ENCODE peak calls at places on chromosomes 5 and 9, in four cellular contexts. D, G, C and P are unnamed samples.

GRCh38 chr5:135100011-135100410 is 66.0 kb upstream of the PITX1 start:
- DNase-seq in C (no peak), D (no peak), G (no peak), P (no peak)

GRCh38 chr9:93574900-93575705 is 1.3 kb upstream of the PHF2 start:
- DNase-seq in D (no peak), G (no peak), C (no peak), P (no peak)

GRCh38 chr5:150117945-150118560 is 31.7 kb upstream of the CSF1R start:
- DNase-seq in C (no peak), D (no peak), G (no peak), P (no peak)

GRCh38 chr9:74463825-74464224 is 33.3 kb upstream of the RORB start:
- DNase-seq in D (no peak), G (no peak), C (no peak), P (no peak)

GRCh38 chr9:126621919-126622735 is 8.4 kb downstream of the LMX1B start:
- DNase-seq in D (no peak), G (no peak), C (no peak), P (no peak)

GRCh38 chr9:132585954-132586829 is 3.8 kb downstream of the BARHL1 start:
- DNase-seq in G (no peak), D (no peak), C (no peak), P (no peak)

GRCh38 chr9:88586452-88586851 is 51.5 kb downstream of the NXNL2 start:
- DNase-seq in C (no peak), G (no peak), D (peak), P (no peak)

GRCh38 chr9:38413283-38413682 is 11.0 kb downstream of the IGFBPL1 start:
- DNase-seq in C (no peak), D (no peak), G (no peak), P (no peak)

GRCh38 chr5:150710165-150710564 is 9.3 kb upstream of the RBM22 start:
- DNase-seq in D (no peak), G (no peak), C (peak), P (no peak)

GRCh38 chr5:16713386-16713928 is 96.7 kb upstream of the RETREG1 start:
- DNase-seq in G (no peak), C (no peak), D (peak), P (no peak)

GRCh38 chr9:22508790-22509189 is 62.2 kb downstream of the DMRTA1 start:
- DNase-seq in C (no peak), G (no peak), D (no peak), P (no peak)

GRCh38 chr5:74966151-74967050 is 86.0 kb downstream of the GCNT4 start:
- DNase-seq in G (no peak), D (peak), C (no peak), P (no peak)

GRCh38 chr9:130128251-130128650 is 44.0 kb upstream of the NCS1 start:
- DNase-seq in G (peak), C (no peak), D (no peak), P (no peak)

GRCh38 chr9:5326187-5326586 is 13.5 kb downstream of the RLN1 start:
- DNase-seq in C (no peak), G (no peak), D (no peak), P (no peak)

GRCh38 chr9:104856413-104856941 is 71.5 kb downstream of the ABCA1 start:
- DNase-seq in D (peak), G (no peak), C (peak), P (no peak)

GRCh38 chr5:120446068-120446492 is 18.0 kb upstream of the PRR16 start:
- DNase-seq in G (no peak), D (peak), C (peak), P (no peak)

GRCh38 chr5:31523041-31523440 is 8.9 kb downstream of the DROSHA start:
- DNase-seq in C (no peak), G (no peak), D (no peak), P (no peak)

GRCh38 chr9:89928106-89928505 is 323.3 kb downstream of the GADD45G start:
- DNase-seq in G (no peak), D (no peak), C (no peak), P (no peak)

GRCh38 chr9:36765077-36765390 is 192.3 kb downstream of the MELK start:
- DNase-seq in D (no peak), G (no peak), C (no peak), P (no peak)

GRCh38 chr9:72924116-72924790 is 28.6 kb downstream of the ALDH1A1 start:
- DNase-seq in G (no peak), D (no peak), C (peak), P (no peak)

GRCh38 chr9:6827370-6827949 is 69.7 kb downstream of the KDM4C start:
- DNase-seq in C (peak), G (no peak), D (peak), P (peak)

GRCh38 chr5:130502702-130503101 is 598.4 kb downstream of the CHSY3 start:
- DNase-seq in C (no peak), G (no peak), D (no peak), P (no peak)

GRCh38 chr5:1763960-1764605 is 35.6 kb downstream of the MRPL36 start:
- DNase-seq in D (no peak), C (no peak), G (no peak), P (no peak)

GRCh38 chr5:1737790-1738405 is 61.7 kb downstream of the MRPL36 start:
- DNase-seq in G (peak), D (peak), C (peak), P (peak)

GRCh38 chr9:127344373-127344995 is 52.5 kb upstream of the SLC2A8 start:
- DNase-seq in G (no peak), D (no peak), C (no peak), P (no peak)

GRCh38 chr5:34499001-34499734 is 157.0 kb upstream of the RAI14 start:
- DNase-seq in D (peak), G (peak), C (peak), P (peak)

GRCh38 chr5:145925353-145925752 is 11.0 kb upstream of the SH3RF2 start:
- DNase-seq in D (peak), C (peak), G (no peak), P (no peak)

GRCh38 chr5:96243203-96243602 is 189.8 kb downstream of the PCSK1 start:
- DNase-seq in G (no peak), D (no peak), C (no peak), P (no peak)

GRCh38 chr5:73692166-73692640 is 66.2 kb downstream of the ARHGEF28 start:
- DNase-seq in C (peak), D (peak), G (no peak), P (peak)

GRCh38 chr9:29740518-29740917 is 2167.2 kb upstream of the C9orf72 start:
- DNase-seq in D (no peak), G (no peak), C (no peak), P (no peak)

GRCh38 chr5:159135896-159136531 is 36.3 kb upstream of the EBF1 start:
- DNase-seq in G (no peak), C (peak), D (peak), P (no peak)

GRCh38 chr5:180643191-180643851 is 6.1 kb downstream of the FLT4 start:
- DNase-seq in G (no peak), C (no peak), D (no peak), P (no peak)

GRCh38 chr5:82499845-82500244 is 221.7 kb upstream of the RPS23 start:
- DNase-seq in C (no peak), D (no peak), G (no peak), P (no peak)

GRCh38 chr9:131799177-131799823 is 59.4 kb upstream of the RAPGEF1 start:
- DNase-seq in C (peak), D (peak), G (no peak), P (peak)

GRCh38 chr5:96718635-96719077 is 56.5 kb downstream of the CAST start:
- DNase-seq in G (no peak), D (no peak), C (peak), P (no peak)

GRCh38 chr9:72980600-72981265 is 27.9 kb upstream of the ALDH1A1 start:
- DNase-seq in C (no peak), G (no peak), D (no peak), P (no peak)

GRCh38 chr5:139642891-139643871 is 5.0 kb upstream of the CXXC5 start:
- DNase-seq in C (peak), G (no peak), D (no peak), P (no peak)

GRCh38 chr5:14872070-14872989 is 752 bp upstream of the ANKH start:
- DNase-seq in G (no peak), D (peak), C (no peak), P (peak)

GRCh38 chr9:133783331-133783731 is 45.2 kb upstream of the SARDH start:
- DNase-seq in C (no peak), D (no peak), G (no peak), P (no peak)
- TF ChIP-seq CTCF in C (no peak), D (no peak), G (no peak), P (no peak)

GRCh38 chr9:78029601-78030552 is 1.7 kb downstream of the GNAQ start:
- DNase-seq in G (no peak), D (peak), C (peak), P (no peak)

GRCh38 chr9:78026416-78026815 is 5.2 kb downstream of the GNAQ start:
- DNase-seq in G (no peak), D (no peak), C (no peak), P (no peak)

GRCh38 chr9:78025186-78025585 is 6.4 kb downstream of the GNAQ start:
- DNase-seq in C (no peak), G (no peak), D (no peak), P (no peak)

GRCh38 chr9:78028926-78029325 is 2.7 kb downstream of the GNAQ start:
- DNase-seq in C (no peak), G (no peak), D (peak), P (no peak)

DNA sequence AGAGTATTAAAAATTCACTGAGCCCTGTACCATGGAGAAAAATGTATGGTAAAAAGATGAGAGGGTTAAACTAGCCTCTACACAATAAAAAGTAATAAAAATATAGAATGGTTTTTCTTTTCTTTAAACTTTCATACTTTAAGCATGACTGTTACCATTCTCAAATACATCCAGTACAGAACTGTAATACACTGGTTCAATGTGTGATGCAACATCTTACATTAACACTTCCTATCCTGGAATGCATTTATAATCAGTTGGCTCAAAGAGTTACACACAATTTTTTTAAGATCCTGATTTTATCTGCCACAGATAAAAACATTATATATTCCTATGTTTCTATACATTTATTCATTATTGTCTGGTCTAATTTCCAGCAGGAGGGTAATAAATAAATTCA is 4.7 kb downstream of the GNAQ start:
- DNase-seq in G (no peak), C (peak), D (peak), P (no peak)
- TF ChIP-seq CTCF in G (no peak), C (no peak), D (no peak), P (no peak)

GRCh38 chr5:55603947-55604346 is 69.2 kb upstream of the PLPP1 start:
- DNase-seq in D (peak), G (no peak), C (peak), P (no peak)
- TF ChIP-seq CTCF in D (no peak), G (no peak), C (no peak), P (no peak)

DNA sequence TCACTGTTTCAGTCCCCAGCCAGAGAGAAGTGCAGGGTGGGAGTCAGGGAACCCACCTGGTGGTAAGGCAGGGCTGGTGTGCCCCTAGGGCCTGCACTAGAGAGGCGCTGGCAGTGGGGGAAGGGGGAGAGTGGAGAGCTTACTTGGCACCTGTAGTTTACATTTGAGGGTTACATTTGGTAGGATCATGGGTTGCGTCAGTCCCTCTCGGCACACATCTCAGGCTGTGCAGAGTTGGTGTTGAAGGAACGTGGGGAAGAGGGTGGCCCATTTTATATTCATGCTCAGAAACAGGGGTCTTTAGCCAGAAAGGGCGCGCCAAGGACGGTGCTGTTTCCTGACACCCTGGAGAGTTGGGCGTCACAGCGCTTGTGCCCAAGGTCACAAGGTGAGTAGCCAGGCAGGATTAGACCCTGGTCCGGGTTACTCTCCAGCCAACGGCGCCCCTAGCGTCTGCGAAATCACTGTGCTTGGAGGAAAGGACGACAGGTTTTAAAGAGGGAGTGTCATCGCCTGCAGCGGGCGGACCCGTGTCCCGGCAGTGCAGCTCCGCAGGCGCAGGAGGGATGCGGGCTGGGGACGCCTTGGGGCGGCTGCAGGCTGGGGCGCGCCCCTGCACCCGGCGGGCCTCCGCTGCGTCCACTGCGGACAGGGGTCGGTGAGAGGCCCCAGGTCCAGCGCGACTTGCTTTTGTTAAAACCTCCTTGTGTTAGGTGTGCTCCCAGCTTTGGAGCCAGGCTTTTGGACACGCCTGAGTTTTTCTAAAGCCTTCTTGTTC is 272.6 kb downstream of the FANCC start:
- DNase-seq in C (peak), D (no peak), G (no peak), P (no peak)
- TF ChIP-seq CTCF in C (peak), D (no peak), G (no peak), P (no peak)